ENCODE peak calls at places on chromosomes 7 and 10, in five cellular contexts. H is IMR-90, M is HepG2, D is neural progenitor cell, J is colonic mucosa. R is an unnamed sample.

GRCh38 chr10:124708246-124708779 is 35.9 kb downstream of the FAM53B start:
- DNase-seq in H (no peak), M (peak; percentile 59), D (peak; percentile 56), J (no peak), R (no peak)

GRCh38 chr10:119250641-119251314 is 43.4 kb downstream of the GRK5 start:
- DNase-seq in H (peak; percentile 98), M (no peak), D (no peak), J (no peak), R (no peak)

GRCh38 chr10:93352638-93353383 is 129.3 kb downstream of the MYOF start:
- DNase-seq in H (peak; percentile 52), M (peak; percentile 42), D (peak; percentile 60), J (no peak), R (no peak)

GRCh38 chr7:64655811-64656210 is 10.1 kb upstream of the ZNF107 start:
- DNase-seq in H (no peak), M (no peak), D (no peak), J (no peak), R (no peak)

GRCh38 chr7:16978358-16979244 is 96.8 kb upstream of the AGR3 start:
- DNase-seq in H (peak; percentile 88), M (peak; percentile 75), D (no peak), J (no peak), R (no peak)

GRCh38 chr7:142668495-142668894 is 80.8 kb upstream of the PRSS1 start:
- DNase-seq in H (no peak), M (no peak), D (no peak), J (no peak), R (no peak)

GRCh38 chr10:89373916-89374711 is 3.7 kb upstream of the IFIT1B start:
- DNase-seq in H (peak; percentile 94), M (peak; percentile 93), D (no peak), J (peak; percentile 89), R (no peak)

GRCh38 chr7:7970620-7971307 is 2.2 kb downstream of the GLCCI1 start:
- DNase-seq in H (peak; percentile 33), M (no peak), D (peak; percentile 7), J (peak; percentile 21), R (no peak)

GRCh38 chr7:155429651-155430050 is 28.3 kb upstream of the EN2 start:
- DNase-seq in H (no peak), M (no peak), D (no peak), J (no peak), R (no peak)

GRCh38 chr7:23470290-23471089 is at the start of gene IGF2BP3:
- DNase-seq in H (peak; percentile 96), M (peak; percentile 91), D (peak; percentile 97), J (peak; percentile 89), R (peak; percentile 98)

GRCh38 chr10:80372675-80373074 is 16.1 kb downstream of the DYDC2 start:
- DNase-seq in H (no peak), M (no peak), D (no peak), J (no peak), R (no peak)

GRCh38 chr7:134547738-134548054 is 1.2 kb upstream of the AKR1B15 start:
- DNase-seq in H (peak; percentile 74), M (no peak), D (peak; percentile 93), J (no peak), R (no peak)

GRCh38 chr10:30454744-30455498 is 20.9 kb downstream of the MAP3K8 start:
- DNase-seq in H (peak; percentile 86), M (no peak), D (no peak), J (peak; percentile 5), R (no peak)

GRCh38 chr10:81820418-81820817 is 54.6 kb upstream of the NRG3 start:
- DNase-seq in H (no peak), M (no peak), D (peak; percentile 57), J (no peak), R (no peak)

GRCh38 chr10:106555599-106555998 is 608.9 kb downstream of the SORCS1 start:
- DNase-seq in H (peak; percentile 8), M (no peak), D (peak; percentile 20), J (no peak), R (no peak)

GRCh38 chr10:68088744-68089143 is 13.7 kb upstream of the HERC4 start:
- DNase-seq in H (peak; percentile 87), M (no peak), D (no peak), J (no peak), R (no peak)

GRCh38 chr10:14557573-14557972 is 217.1 kb downstream of the FAM107B start:
- DNase-seq in H (no peak), M (no peak), D (no peak), J (no peak), R (no peak)

GRCh38 chr10:31263903-31264302 is 55.1 kb upstream of the ZEB1 start:
- DNase-seq in H (peak; percentile 48), M (no peak), D (no peak), J (no peak), R (no peak)

GRCh38 chr7:77979219-77979618 is 180.6 kb downstream of the PHTF2 start:
- DNase-seq in H (peak; percentile 73), M (no peak), D (no peak), J (no peak), R (no peak)

GRCh38 chr10:6755891-6756460 is 175.9 kb upstream of the PRKCQ start:
- DNase-seq in H (peak; percentile 87), M (no peak), D (no peak), J (no peak), R (no peak)

GRCh38 chr10:70295946-70296345 is 12.1 kb upstream of the NPFFR1 start:
- DNase-seq in H (no peak), M (no peak), D (no peak), J (no peak), R (no peak)

GRCh38 chr7:22851140-22851539 is 28.5 kb upstream of the TOMM7 start:
- DNase-seq in H (no peak), M (no peak), D (no peak), J (no peak), R (no peak)

GRCh38 chr7:10793995-10794780 is 179.5 kb upstream of the PHF14 start:
- DNase-seq in H (no peak), M (no peak), D (no peak), J (no peak), R (no peak)

GRCh38 chr10:79125092-79125491 is 56.3 kb downstream of the ZMIZ1 start:
- DNase-seq in H (no peak), M (no peak), D (no peak), J (no peak), R (no peak)

GRCh38 chr10:35595106-35595505 is 10.0 kb upstream of the GJD4 start:
- DNase-seq in H (no peak), M (no peak), D (no peak), J (no peak), R (no peak)

GRCh38 chr7:10889266-10889898 is 84.3 kb upstream of the PHF14 start:
- DNase-seq in H (peak; percentile 51), M (peak; percentile 46), D (peak; percentile 70), J (peak; percentile 20), R (peak; percentile 50)

GRCh38 chr10:11918384-11918783 is 95.2 kb downstream of the PROSER2 start:
- DNase-seq in H (no peak), M (no peak), D (no peak), J (no peak), R (no peak)

GRCh38 chr10:77383861-77384553 is 253.6 kb downstream of the KCNMA1 start:
- DNase-seq in H (peak; percentile 32), M (no peak), D (peak; percentile 53), J (no peak), R (no peak)

GRCh38 chr10:117934477-117934876 is 112.3 kb downstream of the RAB11FIP2 start:
- DNase-seq in H (no peak), M (no peak), D (peak; percentile 82), J (no peak), R (no peak)

GRCh38 chr10:44965651-44966097 is 6.1 kb downstream of the RASSF4 start:
- DNase-seq in H (no peak), M (no peak), D (no peak), J (peak; percentile 17), R (no peak)

GRCh38 chr10:44968101-44968886 is 8.7 kb downstream of the RASSF4 start:
- DNase-seq in H (no peak), M (no peak), D (no peak), J (peak; percentile 29), R (no peak)

GRCh38 chr10:44966129-44966815 is 6.7 kb downstream of the RASSF4 start:
- DNase-seq in H (no peak), M (peak; percentile 72), D (no peak), J (peak; percentile 15), R (no peak)

GRCh38 chr10:44967596-44967995 is 8.0 kb downstream of the RASSF4 start:
- DNase-seq in H (no peak), M (no peak), D (no peak), J (peak; percentile 20), R (no peak)

GRCh38 chr10:44966816-44967509 is 7.4 kb downstream of the RASSF4 start:
- DNase-seq in H (no peak), M (no peak), D (no peak), J (peak; percentile 16), R (no peak)
- H3K9ac ChIP-seq in H (no peak overlapping the region), M (no peak overlapping the region), D (no peak overlapping the region), J (no peak overlapping the region), R (no peak overlapping the region)

DNA sequence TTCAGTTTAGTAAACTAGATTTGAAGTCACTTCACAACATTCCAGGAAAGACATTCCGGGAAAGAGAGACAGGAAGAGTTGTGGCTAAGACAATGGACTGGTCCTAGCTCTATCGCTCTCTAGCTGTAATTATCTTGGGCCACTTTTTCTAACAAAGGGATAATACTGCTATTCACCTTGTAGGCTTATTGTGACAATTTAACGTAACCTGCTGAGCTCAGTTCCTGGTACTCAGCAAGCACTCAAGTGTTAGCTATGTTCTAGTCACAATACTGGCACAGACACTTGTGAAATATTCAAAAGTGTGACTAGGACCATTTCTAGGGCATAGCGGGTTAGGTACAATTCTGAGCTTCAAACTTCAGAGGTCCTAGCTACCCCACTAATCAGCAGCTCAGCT is 12.0 kb upstream of the NRCAM start:
- DNase-seq in H (no peak), M (no peak), D (peak; percentile 69), J (no peak), R (no peak)
- H3K4me3 ChIP-seq in H (no peak overlapping the region), M (no peak overlapping the region), D (no peak overlapping the region), J (no peak overlapping the region), R (no peak overlapping the region)

GRCh38 chr10:86613096-86613495 is 41.3 kb upstream of the OPN4 start:
- DNase-seq in H (no peak), M (no peak), D (no peak), J (no peak), R (no peak)

GRCh38 chr10:86609920-86610319 is 44.4 kb upstream of the OPN4 start:
- DNase-seq in H (no peak), M (no peak), D (no peak), J (no peak), R (no peak)

GRCh38 chr10:86614853-86615252 is 39.5 kb upstream of the OPN4 start:
- DNase-seq in H (no peak), M (no peak), D (no peak), J (no peak), R (no peak)

GRCh38 chr10:86613905-86614304 is 40.4 kb upstream of the OPN4 start:
- DNase-seq in H (peak; percentile 42), M (no peak), D (no peak), J (no peak), R (no peak)

DNA sequence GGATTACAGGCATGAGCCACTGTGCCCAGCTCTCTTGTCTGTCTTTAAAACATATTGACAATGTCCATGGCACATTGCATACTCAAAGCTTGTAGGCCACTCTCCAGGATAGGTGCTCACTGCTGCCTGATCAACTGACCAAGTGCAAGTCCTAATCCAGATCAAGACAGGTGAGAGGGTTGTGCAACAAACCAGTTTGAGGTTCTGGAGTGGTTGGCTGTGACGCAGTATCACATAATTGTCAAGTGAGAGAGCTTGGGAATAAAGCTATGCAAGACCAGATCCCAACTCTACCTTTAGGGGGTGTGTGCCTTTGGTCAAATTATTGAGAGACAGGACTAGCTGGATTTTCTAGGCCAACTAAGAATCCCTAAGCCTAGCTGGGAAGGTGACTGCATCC is 43.0 kb upstream of the OPN4 start:
- DNase-seq in H (no peak), M (no peak), D (no peak), J (no peak), R (no peak)
- H3K9ac ChIP-seq in H (no peak overlapping the region), M (no peak overlapping the region), D (no peak overlapping the region), J (no peak overlapping the region), R (no peak overlapping the region)

GRCh38 chr10:51843966-51844365 is 144.6 kb upstream of the CSTF2T start:
- DNase-seq in H (no peak), M (no peak), D (no peak), J (no peak), R (no peak)
- H3K4me3 ChIP-seq in H (no peak overlapping the region), M (no peak overlapping the region), D (no peak overlapping the region), J (no peak overlapping the region), R (no peak overlapping the region)